ENCODE peak calls at places on chromosomes 13 and 19, in eight cellular contexts. Z is CD8-positive, alpha-beta T cell; V is stimulated activated naive CD8-positive, alpha-beta T cell treated with anti-CD3 and anti-CD28 coated beads, Interleukin-15, Interleukin-2, amounts not matched to agents 100 U/mL and 50 U/mL, for 24 hours; F is left cardiac atrium; E is activated CD4-positive, CD25-positive, alpha-beta regulatory T cell treated with anti-CD3 and anti-CD28 coated beads, Interleukin-2, amount 50 U/mL, for 24 hours; Y is activated CD4-positive, alpha-beta T cell treated with anti-CD3 and anti-CD28 coated beads for 36 hours; D is HCT116; O is activated naive CD8-positive, alpha-beta T cell treated with anti-CD3 and anti-CD28 coated beads, Interleukin-2, amount 50 U/mL, for 24 hours. B is an unnamed sample.

GRCh38 chr13:23833733-23834611 is 55.2 kb downstream of the MIPEP start:
- ATAC-seq in Z (no peak), V (no peak), F (no peak), E (no peak), Y (no peak), D (no peak), O (no peak), B (no peak)

GRCh38 chr13:51469790-51470189 is 17.0 kb upstream of the INTS6 start:
- ATAC-seq in Z (no peak), V (no peak), F (no peak), E (no peak), Y (no peak), D (no peak), O (no peak), B (no peak)

GRCh38 chr13:30454991-30455390 is 10.7 kb downstream of the HMGB1 start:
- ATAC-seq in Z (no peak), V (no peak), F (no peak), E (no peak), Y (no peak), D (no peak), O (no peak), B (no peak)

GRCh38 chr19:19679176-19680073 is 10.8 kb downstream of the ZNF101 start:
- ATAC-seq in Z (no peak), V (no peak), F (no peak), E (no peak), Y (no peak), D (no peak), O (no peak), B (no peak)

GRCh38 chr13:95629071-95629470 is 15.4 kb downstream of the DZIP1 start:
- ATAC-seq in Z (no peak), V (no peak), F (no peak), E (no peak), Y (no peak), D (no peak), O (no peak), B (no peak)

GRCh38 chr19:39133431-39134270 is 8.1 kb downstream of the PAK4 start:
- ATAC-seq in Z (no peak), V (no peak), F (peak), E (no peak), Y (no peak), D (no peak), O (no peak), B (no peak)

GRCh38 chr13:43786472-43786765 is 353 bp downstream of the ENOX1 start:
- ATAC-seq in Z (no peak), V (peak), F (no peak), E (no peak), Y (peak), D (peak), O (peak), B (no peak)

GRCh38 chr13:30362869-30363268 is 55.5 kb upstream of the KATNAL1 start:
- ATAC-seq in Z (no peak), V (no peak), F (no peak), E (no peak), Y (no peak), D (no peak), O (no peak), B (no peak)

GRCh38 chr19:51009061-51009891 is 7.9 kb upstream of the KLK8 start:
- ATAC-seq in Z (no peak), V (no peak), F (no peak), E (no peak), Y (no peak), D (no peak), O (no peak), B (peak)